ENCODE peak calls at places on chromosome 12, in five cellular contexts. One of them, this sample, is unnamed.

GRCh38 chr12:51368640-51369517 is 22.3 kb downstream of the GALNT6 start:
- DNase-seq in NB4: peak
- DNase-seq in right atrium auricular region: no peak
- DNase-seq in AG10803: no peak
- DNase-seq in fibroblast of the aortic adventitia: no peak
- DNase-seq in this sample: no peak

GRCh38 chr12:4273651-4274395 is at the start of gene CCND2:
- DNase-seq in right atrium auricular region: peak
- DNase-seq in AG10803: peak
- DNase-seq in NB4: peak
- DNase-seq in fibroblast of the aortic adventitia: peak
- DNase-seq in this sample: no peak

GRCh38 chr12:4050340-4050739 is 177.1 kb upstream of the PARP11 start:
- DNase-seq in NB4: no peak
- DNase-seq in AG10803: no peak
- DNase-seq in right atrium auricular region: no peak
- DNase-seq in fibroblast of the aortic adventitia: no peak
- DNase-seq in this sample: no peak

GRCh38 chr12:19398376-19399363 is 40.6 kb upstream of the AEBP2 start:
- DNase-seq in right atrium auricular region: no peak
- DNase-seq in NB4: no peak
- DNase-seq in AG10803: peak
- DNase-seq in fibroblast of the aortic adventitia: peak
- DNase-seq in this sample: no peak

GRCh38 chr12:52363111-52363679 is 4.1 kb downstream of the KRT85 start:
- DNase-seq in AG10803: no peak
- DNase-seq in right atrium auricular region: no peak
- DNase-seq in NB4: no peak
- DNase-seq in fibroblast of the aortic adventitia: no peak
- DNase-seq in this sample: no peak

GRCh38 chr12:28367326-28367725 is 177.1 kb downstream of the CCDC91 start:
- DNase-seq in AG10803: peak
- DNase-seq in fibroblast of the aortic adventitia: no peak
- DNase-seq in NB4: no peak
- DNase-seq in right atrium auricular region: no peak
- DNase-seq in this sample: no peak

GRCh38 chr12:93839076-93839475 is 161.9 kb downstream of the CRADD start:
- DNase-seq in AG10803: no peak
- DNase-seq in fibroblast of the aortic adventitia: no peak
- DNase-seq in NB4: no peak
- DNase-seq in right atrium auricular region: no peak
- DNase-seq in this sample: no peak

GRCh38 chr12:81079280-81080076 is 1.6 kb downstream of the ACSS3 start:
- DNase-seq in NB4: no peak
- DNase-seq in right atrium auricular region: no peak
- DNase-seq in AG10803: no peak
- DNase-seq in fibroblast of the aortic adventitia: no peak
- DNase-seq in this sample: no peak

GRCh38 chr12:100823988-100824387 is 29.4 kb downstream of the ANO4 start:
- DNase-seq in fibroblast of the aortic adventitia: no peak
- DNase-seq in AG10803: peak
- DNase-seq in NB4: no peak
- DNase-seq in right atrium auricular region: no peak
- DNase-seq in this sample: no peak

GRCh38 chr12:91940322-91940721 is 205.3 kb downstream of the BTG1 start:
- DNase-seq in fibroblast of the aortic adventitia: no peak
- DNase-seq in NB4: no peak
- DNase-seq in AG10803: no peak
- DNase-seq in right atrium auricular region: no peak
- DNase-seq in this sample: no peak

GRCh38 chr12:100672075-100672592 is 98.7 kb downstream of the GAS2L3 start:
- DNase-seq in AG10803: no peak
- DNase-seq in NB4: peak
- DNase-seq in fibroblast of the aortic adventitia: no peak
- DNase-seq in right atrium auricular region: no peak
- DNase-seq in this sample: no peak

GRCh38 chr12:13135336-13136178 is 32.1 kb upstream of the GSG1 start:
- DNase-seq in right atrium auricular region: peak
- DNase-seq in NB4: no peak
- DNase-seq in AG10803: peak
- DNase-seq in fibroblast of the aortic adventitia: peak
- DNase-seq in this sample: peak

GRCh38 chr12:54984602-54985376 is at the start of gene TESPA1:
- DNase-seq in AG10803: no peak
- DNase-seq in NB4: peak
- DNase-seq in fibroblast of the aortic adventitia: no peak
- DNase-seq in right atrium auricular region: peak
- DNase-seq in this sample: no peak

GRCh38 chr12:80001562-80001961 is 66.7 kb upstream of the PPP1R12A start:
- DNase-seq in fibroblast of the aortic adventitia: no peak
- DNase-seq in AG10803: no peak
- DNase-seq in NB4: no peak
- DNase-seq in right atrium auricular region: no peak
- DNase-seq in this sample: no peak

GRCh38 chr12:56229082-56229481 is 769 bp upstream of the SLC39A5 start:
- DNase-seq in fibroblast of the aortic adventitia: no peak
- DNase-seq in AG10803: no peak
- DNase-seq in NB4: peak
- DNase-seq in right atrium auricular region: no peak
- DNase-seq in this sample: no peak

GRCh38 chr12:56229819-56230448 is at the start of gene SLC39A5:
- DNase-seq in NB4: peak
- DNase-seq in fibroblast of the aortic adventitia: no peak
- DNase-seq in AG10803: no peak
- DNase-seq in right atrium auricular region: no peak
- DNase-seq in this sample: no peak

GRCh38 chr12:56231184-56231582 is 1.3 kb downstream of the SLC39A5 start:
- DNase-seq in AG10803: no peak
- DNase-seq in fibroblast of the aortic adventitia: no peak
- DNase-seq in right atrium auricular region: no peak
- DNase-seq in NB4: no peak
- DNase-seq in this sample: no peak

GRCh38 chr12:56234746-56235436 is 5.0 kb downstream of the SLC39A5 start:
- DNase-seq in NB4: no peak
- DNase-seq in fibroblast of the aortic adventitia: no peak
- DNase-seq in AG10803: no peak
- DNase-seq in right atrium auricular region: no peak
- DNase-seq in this sample: no peak

GRCh38 chr12:56230449-56231183 is 765 bp downstream of the SLC39A5 start:
- DNase-seq in NB4: no peak
- DNase-seq in AG10803: no peak
- DNase-seq in right atrium auricular region: no peak
- DNase-seq in fibroblast of the aortic adventitia: no peak
- DNase-seq in this sample: no peak
- TF ChIP-seq CTCF in NB4: no peak
- TF ChIP-seq CTCF in AG10803: no peak
- TF ChIP-seq CTCF in right atrium auricular region: no peak
- TF ChIP-seq CTCF in fibroblast of the aortic adventitia: no peak
- TF ChIP-seq CTCF in this sample: no peak

GRCh38 chr12:113473942-113474341 is 2.3 kb upstream of the LHX5 start:
- DNase-seq in AG10803: no peak
- DNase-seq in right atrium auricular region: no peak
- DNase-seq in NB4: no peak
- DNase-seq in fibroblast of the aortic adventitia: no peak
- DNase-seq in this sample: no peak

GRCh38 chr12:113476093-113476986 is 4.7 kb upstream of the LHX5 start:
- DNase-seq in fibroblast of the aortic adventitia: no peak
- DNase-seq in AG10803: no peak
- DNase-seq in right atrium auricular region: no peak
- DNase-seq in NB4: no peak
- DNase-seq in this sample: no peak

GRCh38 chr12:113475451-113476085 is 3.9 kb upstream of the LHX5 start:
- DNase-seq in NB4: no peak
- DNase-seq in right atrium auricular region: no peak
- DNase-seq in AG10803: no peak
- DNase-seq in fibroblast of the aortic adventitia: no peak
- DNase-seq in this sample: no peak

GRCh38 chr12:113473400-113473799 is 1.7 kb upstream of the LHX5 start:
- DNase-seq in right atrium auricular region: no peak
- DNase-seq in NB4: no peak
- DNase-seq in fibroblast of the aortic adventitia: no peak
- DNase-seq in AG10803: no peak
- DNase-seq in this sample: no peak

DNA sequence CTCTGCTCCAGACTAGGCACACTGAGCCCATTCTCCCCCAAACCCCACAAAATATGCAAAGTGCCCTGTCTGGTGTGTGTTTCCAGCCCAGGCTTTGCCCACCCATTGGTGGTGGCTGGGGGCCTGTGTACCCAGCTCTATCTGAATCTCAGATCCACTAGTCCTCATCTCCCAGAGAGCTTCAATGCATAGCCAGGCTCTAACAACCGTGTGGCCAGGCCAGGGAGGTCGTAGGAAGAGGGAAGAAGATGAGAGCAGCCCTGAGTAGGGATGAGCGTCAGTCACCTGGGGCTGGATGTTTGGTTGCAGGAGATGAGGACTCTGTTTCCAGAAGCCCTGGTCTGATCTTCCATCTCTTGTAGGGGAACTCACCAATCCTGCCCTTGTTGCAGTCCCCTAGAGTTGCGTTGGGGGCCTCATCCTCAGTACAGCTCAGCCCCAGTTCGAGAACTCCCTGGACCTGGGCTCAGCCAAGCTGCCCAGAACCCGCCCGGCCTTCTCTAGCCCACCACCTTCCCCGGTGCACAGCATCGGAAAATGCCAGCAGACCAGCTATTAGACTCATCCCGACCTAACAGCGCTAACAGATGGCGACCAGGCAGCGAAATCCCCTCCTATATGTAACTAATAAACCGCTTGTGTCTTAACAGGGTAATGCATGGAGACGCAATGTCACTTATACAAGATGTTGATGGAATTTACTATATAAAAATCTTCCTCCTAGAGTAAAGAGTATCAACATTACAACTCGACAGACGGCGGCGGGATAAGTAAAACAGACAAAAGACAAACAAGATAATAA is 3.2 kb upstream of the LHX5 start:
- DNase-seq in AG10803: no peak
- DNase-seq in NB4: no peak
- DNase-seq in fibroblast of the aortic adventitia: no peak
- DNase-seq in right atrium auricular region: no peak
- DNase-seq in this sample: no peak
- H3K4me3 ChIP-seq in AG10803: no peak
- H3K4me3 ChIP-seq in NB4: no peak
- H3K4me3 ChIP-seq in fibroblast of the aortic adventitia: no peak
- H3K4me3 ChIP-seq in right atrium auricular region: no peak
- H3K4me3 ChIP-seq in this sample: no peak

GRCh38 chr12:56206373-56207166 is 15.2 kb downstream of the RNF41 start:
- DNase-seq in right atrium auricular region: no peak
- DNase-seq in fibroblast of the aortic adventitia: peak
- DNase-seq in NB4: peak
- DNase-seq in AG10803: peak
- DNase-seq in this sample: no peak

GRCh38 chr12:56204275-56204674 is 15.0 kb upstream of the SMARCC2 start:
- DNase-seq in NB4: no peak
- DNase-seq in right atrium auricular region: no peak
- DNase-seq in fibroblast of the aortic adventitia: no peak
- DNase-seq in AG10803: no peak
- DNase-seq in this sample: no peak

GRCh38 chr12:56208014-56208413 is 13.7 kb downstream of the RNF41 start:
- DNase-seq in fibroblast of the aortic adventitia: no peak
- DNase-seq in AG10803: no peak
- DNase-seq in NB4: no peak
- DNase-seq in right atrium auricular region: no peak
- DNase-seq in this sample: no peak

GRCh38 chr12:56202838-56203237 is 13.6 kb upstream of the SMARCC2 start:
- DNase-seq in NB4: no peak
- DNase-seq in AG10803: no peak
- DNase-seq in right atrium auricular region: no peak
- DNase-seq in fibroblast of the aortic adventitia: no peak
- DNase-seq in this sample: no peak

DNA sequence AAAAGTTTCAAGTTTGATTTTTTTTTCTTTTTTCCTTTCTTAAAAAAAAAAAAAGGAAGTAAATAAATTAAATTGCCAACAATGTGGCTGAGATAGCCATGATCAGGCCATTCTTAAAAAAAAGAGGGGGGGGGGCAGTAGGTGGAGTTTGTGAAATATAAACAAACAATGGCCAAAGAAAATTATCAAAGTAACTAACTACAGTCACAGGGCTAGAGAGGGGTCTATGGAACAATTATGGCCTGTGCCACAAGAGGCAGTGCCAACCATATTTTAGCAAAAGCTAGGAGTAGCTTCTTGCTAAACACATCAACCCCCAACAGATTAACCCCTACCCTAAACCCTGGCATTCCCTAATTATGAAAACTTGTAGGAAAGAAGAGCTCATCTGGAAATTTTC is 16.2 kb upstream of the SMARCC2 start:
- DNase-seq in right atrium auricular region: no peak
- DNase-seq in AG10803: no peak
- DNase-seq in fibroblast of the aortic adventitia: no peak
- DNase-seq in NB4: no peak
- DNase-seq in this sample: no peak
- TF ChIP-seq CTCF in right atrium auricular region: no peak
- TF ChIP-seq CTCF in AG10803: no peak
- TF ChIP-seq CTCF in fibroblast of the aortic adventitia: no peak
- TF ChIP-seq CTCF in NB4: no peak
- TF ChIP-seq CTCF in this sample: no peak

GRCh38 chr12:9123741-9124140 is 8.0 kb upstream of the A2M start:
- DNase-seq in AG10803: no peak
- DNase-seq in fibroblast of the aortic adventitia: no peak
- DNase-seq in NB4: no peak
- DNase-seq in right atrium auricular region: no peak
- DNase-seq in this sample: no peak

GRCh38 chr12:9127484-9127883 is 11.8 kb upstream of the A2M start:
- DNase-seq in fibroblast of the aortic adventitia: no peak
- DNase-seq in NB4: no peak
- DNase-seq in right atrium auricular region: no peak
- DNase-seq in AG10803: no peak
- DNase-seq in this sample: no peak

GRCh38 chr12:9122166-9122609 is 6.5 kb upstream of the A2M start:
- DNase-seq in AG10803: no peak
- DNase-seq in right atrium auricular region: no peak
- DNase-seq in fibroblast of the aortic adventitia: no peak
- DNase-seq in NB4: no peak
- DNase-seq in this sample: no peak

GRCh38 chr12:9127936-9128663 is 12.4 kb upstream of the A2M start:
- DNase-seq in right atrium auricular region: no peak
- DNase-seq in NB4: no peak
- DNase-seq in AG10803: no peak
- DNase-seq in fibroblast of the aortic adventitia: no peak
- DNase-seq in this sample: no peak

DNA sequence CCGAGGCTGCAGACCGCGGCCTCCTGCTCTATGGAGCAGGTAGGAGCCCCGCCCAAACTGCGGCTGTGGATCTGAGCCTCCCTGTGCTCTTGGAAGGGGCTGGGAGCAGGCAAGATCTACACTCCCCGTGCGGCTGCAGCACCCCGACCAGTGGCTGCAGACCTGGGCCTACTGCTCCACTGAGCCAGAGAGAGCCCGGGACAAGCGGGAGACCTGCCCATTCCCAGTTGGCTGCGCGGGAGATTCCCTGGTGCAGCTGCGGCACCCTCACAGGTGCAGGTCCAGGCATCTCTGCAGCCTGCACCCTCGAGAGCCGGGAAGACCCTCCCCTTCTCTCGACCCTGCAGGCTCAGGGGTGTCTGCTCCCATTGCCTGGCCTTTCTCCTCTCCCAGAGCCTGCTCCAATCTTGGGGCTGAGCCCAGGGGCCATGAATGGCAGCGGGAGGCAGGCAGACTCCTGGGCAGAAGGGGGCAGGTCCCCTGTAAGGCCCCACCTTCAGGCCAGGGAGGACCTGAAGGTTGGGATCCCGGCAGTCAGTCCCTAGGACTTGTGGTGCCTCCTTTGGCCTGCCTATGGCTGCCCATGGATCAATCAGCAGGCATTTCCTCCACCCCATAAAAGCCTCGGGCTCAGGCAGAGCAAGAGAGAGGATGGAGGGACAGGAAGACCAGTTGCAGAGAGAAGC is 8.8 kb upstream of the A2M start:
- DNase-seq in right atrium auricular region: no peak
- DNase-seq in AG10803: no peak
- DNase-seq in fibroblast of the aortic adventitia: no peak
- DNase-seq in NB4: no peak
- DNase-seq in this sample: no peak
- H3K4me3 ChIP-seq in right atrium auricular region: no peak
- H3K4me3 ChIP-seq in AG10803: no peak
- H3K4me3 ChIP-seq in fibroblast of the aortic adventitia: no peak
- H3K4me3 ChIP-seq in NB4: no peak
- H3K4me3 ChIP-seq in this sample: no peak

This sample was measured in AG09309.